ENCODE peak calls at places on chromosome 18, in four cellular contexts. One of them, this sample, is unnamed.

GRCh38 chr18:22816266-22817176 is 116.6 kb upstream of the RBBP8 start:
- DNase-seq in GM23338: no peak
- DNase-seq in neural progenitor cell: no peak
- DNase-seq in MM.1S: no peak
- DNase-seq in this sample: no peak

GRCh38 chr18:37364237-37364636 is 201.4 kb downstream of the CELF4 start:
- DNase-seq in GM23338: no peak
- DNase-seq in neural progenitor cell: no peak
- DNase-seq in MM.1S: no peak
- DNase-seq in this sample: no peak

GRCh38 chr18:24270358-24270936 is 127.2 kb downstream of the OSBPL1A start:
- DNase-seq in GM23338: no peak
- DNase-seq in neural progenitor cell: no peak
- DNase-seq in MM.1S: no peak
- DNase-seq in this sample: peak; percentile 6

GRCh38 chr18:79584491-79585394 is 94.9 kb upstream of the CTDP1 start:
- DNase-seq in GM23338: no peak
- DNase-seq in neural progenitor cell: no peak
- DNase-seq in MM.1S: no peak
- DNase-seq in this sample: peak; percentile 63

GRCh38 chr18:26656944-26657536 is 108.7 kb upstream of the KCTD1 start:
- DNase-seq in GM23338: peak; percentile 79
- DNase-seq in neural progenitor cell: peak; percentile 82
- DNase-seq in MM.1S: peak; percentile 60
- DNase-seq in this sample: peak; percentile 95

GRCh38 chr18:79093986-79094385 is 24.8 kb downstream of the ATP9B start:
- DNase-seq in GM23338: no peak
- DNase-seq in neural progenitor cell: no peak
- DNase-seq in MM.1S: no peak
- DNase-seq in this sample: no peak

GRCh38 chr18:46152808-46153617 is 48.8 kb downstream of the HAUS1 start:
- DNase-seq in GM23338: peak; percentile 63
- DNase-seq in neural progenitor cell: peak; percentile 52
- DNase-seq in MM.1S: no peak
- DNase-seq in this sample: no peak

GRCh38 chr18:58241026-58241679 is 197.1 kb downstream of the NEDD4L start:
- DNase-seq in GM23338: no peak
- DNase-seq in neural progenitor cell: no peak
- DNase-seq in MM.1S: no peak
- DNase-seq in this sample: no peak

GRCh38 chr18:62332437-62332816 is 7.3 kb downstream of the TNFRSF11A start:
- DNase-seq in GM23338: no peak
- DNase-seq in neural progenitor cell: no peak
- DNase-seq in MM.1S: no peak
- DNase-seq in this sample: no peak

GRCh38 chr18:38693085-38693484 is 1127.5 kb upstream of the CELF4 start:
- DNase-seq in GM23338: no peak
- DNase-seq in neural progenitor cell: no peak
- DNase-seq in MM.1S: no peak
- DNase-seq in this sample: no peak

GRCh38 chr18:47931707-47932103 is 1.2 kb upstream of the SMAD2 start:
- DNase-seq in GM23338: peak; percentile 76
- DNase-seq in neural progenitor cell: peak; percentile 78
- DNase-seq in MM.1S: peak; percentile 66
- DNase-seq in this sample: no peak

GRCh38 chr18:36187826-36188721 is 777 bp downstream of the MOCOS start:
- DNase-seq in GM23338: peak; percentile 61
- DNase-seq in neural progenitor cell: peak; percentile 23
- DNase-seq in MM.1S: no peak
- DNase-seq in this sample: peak; percentile 85

GRCh38 chr18:3611313-3612038 is 161.5 kb downstream of the TGIF1 start:
- DNase-seq in GM23338: no peak
- DNase-seq in neural progenitor cell: no peak
- DNase-seq in MM.1S: no peak
- DNase-seq in this sample: no peak

GRCh38 chr18:3610818-3611217 is 160.8 kb downstream of the TGIF1 start:
- DNase-seq in GM23338: no peak
- DNase-seq in neural progenitor cell: no peak
- DNase-seq in MM.1S: no peak
- DNase-seq in this sample: no peak

GRCh38 chr18:3608488-3608887 is 158.5 kb downstream of the TGIF1 start:
- DNase-seq in GM23338: no peak
- DNase-seq in neural progenitor cell: no peak
- DNase-seq in MM.1S: no peak
- DNase-seq in this sample: no peak

GRCh38 chr18:3612315-3612714 is 162.3 kb downstream of the TGIF1 start:
- DNase-seq in GM23338: no peak
- DNase-seq in neural progenitor cell: peak; percentile 31
- DNase-seq in MM.1S: no peak
- DNase-seq in this sample: peak; percentile 42

DNA sequence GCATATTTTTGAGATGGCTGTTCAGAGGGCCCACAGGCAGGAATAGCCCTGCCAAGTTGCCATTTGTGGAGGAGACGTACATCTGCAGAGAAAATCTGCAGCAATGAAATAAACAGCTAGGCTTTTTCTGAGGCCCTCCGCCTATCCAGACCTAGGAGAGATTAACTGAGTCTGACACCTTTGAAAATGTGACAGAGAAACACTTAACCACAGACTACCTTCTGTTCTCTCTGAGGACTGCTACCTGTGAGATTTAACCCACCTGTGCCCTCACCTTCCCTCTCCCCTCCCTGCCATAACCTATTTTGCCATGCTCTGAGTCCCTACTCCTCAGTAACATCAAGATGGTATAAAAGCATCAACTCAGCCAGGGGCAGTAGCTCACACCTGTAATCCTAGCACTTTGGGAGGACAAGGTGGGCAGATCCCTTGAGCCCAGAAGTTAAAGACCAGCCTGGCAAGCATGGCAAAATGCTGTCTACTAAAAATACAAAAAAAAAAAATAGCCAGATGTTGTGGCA is 160.3 kb downstream of the TGIF1 start:
- DNase-seq in GM23338: no peak
- DNase-seq in neural progenitor cell: no peak
- DNase-seq in MM.1S: no peak
- DNase-seq in this sample: no peak
- H3K4me1 ChIP-seq in GM23338: peaks cover 48% of the 10 kb centered on the region
- H3K4me1 ChIP-seq in neural progenitor cell: peaks cover 43% of the 10 kb centered on the region
- H3K4me1 ChIP-seq in MM.1S: peaks cover 4% of the 10 kb centered on the region
- H3K4me1 ChIP-seq in this sample: peaks cover 15% of the 10 kb centered on the region

DNA sequence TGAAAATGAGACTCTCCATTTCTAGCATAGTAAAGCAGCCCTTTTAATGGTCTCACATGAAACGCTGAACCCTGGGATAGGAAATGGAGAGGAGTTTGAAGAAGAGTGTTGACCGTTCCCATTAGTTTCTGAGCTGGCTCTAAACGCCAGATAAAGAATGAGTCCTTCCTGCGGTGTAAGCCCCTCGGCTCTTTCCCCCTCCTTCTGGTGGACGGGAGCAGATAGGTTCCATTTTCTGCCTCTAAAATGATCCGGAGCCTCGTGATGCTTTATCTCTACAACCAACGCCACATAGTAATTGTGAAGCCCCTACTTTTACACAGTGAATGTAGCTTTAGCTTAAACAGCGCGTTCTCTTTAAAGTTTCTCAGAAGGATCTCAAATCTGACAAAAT is 24.1 kb upstream of the ZNF516 start:
- DNase-seq in GM23338: peak; percentile 64
- DNase-seq in neural progenitor cell: peak; percentile 65
- DNase-seq in MM.1S: no peak
- DNase-seq in this sample: no peak
- H3K4me3 ChIP-seq in GM23338: peak overlapping the region; percentile 69
- H3K4me3 ChIP-seq in neural progenitor cell: peak overlapping the region; percentile 39
- H3K4me3 ChIP-seq in MM.1S: no peak overlapping the region
- H3K4me3 ChIP-seq in this sample: no peak overlapping the region

DNA sequence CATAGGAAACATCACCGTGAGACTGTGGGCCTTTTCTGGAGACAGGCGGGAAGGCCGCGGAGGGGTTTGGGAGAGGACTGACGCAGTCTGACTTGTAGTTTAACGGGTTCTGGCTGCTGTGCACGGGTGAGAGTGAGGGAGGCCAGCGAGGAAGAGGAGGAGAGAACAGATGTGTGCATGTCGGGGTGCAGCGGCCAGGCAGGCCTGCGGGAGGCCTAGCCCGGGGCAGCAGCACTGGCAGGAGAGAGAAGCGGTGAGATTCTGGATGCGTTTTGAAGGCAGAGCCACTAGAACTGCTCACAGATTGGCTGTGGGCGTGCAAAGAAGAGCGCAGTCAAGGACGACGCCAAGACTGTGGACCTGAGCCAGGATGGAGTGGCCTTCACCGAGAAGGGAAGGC is 53.9 kb downstream of the PTGR3 start:
- DNase-seq in GM23338: no peak
- DNase-seq in neural progenitor cell: no peak
- DNase-seq in MM.1S: no peak
- DNase-seq in this sample: no peak
- H3K4me1 ChIP-seq in GM23338: no peaks in the 10 kb centered on the region
- H3K4me1 ChIP-seq in neural progenitor cell: peaks cover 10% of the 10 kb centered on the region
- H3K4me1 ChIP-seq in MM.1S: no peaks in the 10 kb centered on the region
- H3K4me1 ChIP-seq in this sample: no peaks in the 10 kb centered on the region

GRCh38 chr18:4004176-4004829 is 450.8 kb downstream of the DLGAP1 start:
- DNase-seq in GM23338: no peak
- DNase-seq in neural progenitor cell: no peak
- DNase-seq in MM.1S: no peak
- DNase-seq in this sample: no peak

GRCh38 chr18:4007846-4008245 is 447.3 kb downstream of the DLGAP1 start:
- DNase-seq in GM23338: no peak
- DNase-seq in neural progenitor cell: no peak
- DNase-seq in MM.1S: no peak
- DNase-seq in this sample: no peak
- H3K4me3 ChIP-seq in GM23338: no peak overlapping the region
- H3K4me3 ChIP-seq in neural progenitor cell: no peak overlapping the region
- H3K4me3 ChIP-seq in MM.1S: no peak overlapping the region
- H3K4me3 ChIP-seq in this sample: no peak overlapping the region